ENCODE peak calls at places on chromosomes 16 and 17, in ten cellular contexts. L, E, O, X, K, F, G, A, B and V are unnamed samples.

GRCh38 chr17:67492251-67492740 is 115.2 kb downstream of the PITPNC1 start:
- DNase-seq in O (no peak), G (no peak), A (no peak), F (no peak), X (no peak), L (no peak), K (no peak), B (no peak), E (no peak), V (no peak)

GRCh38 chr16:67104061-67104460 is 5.7 kb upstream of the PHAF1 start:
- DNase-seq in A (no peak), L (no peak), K (no peak), X (no peak), E (peak), O (no peak), F (no peak), B (peak), G (peak), V (peak)

GRCh38 chr16:57993452-57993851 is 7.0 kb downstream of the ZNF319 start:
- DNase-seq in L (no peak), E (no peak), G (no peak), F (no peak), B (no peak), A (no peak), O (no peak), K (peak), X (no peak), V (no peak)

GRCh38 chr16:25063102-25063501 is 47.9 kb upstream of the ARHGAP17 start:
- DNase-seq in L (no peak), E (no peak), O (no peak), K (no peak), A (no peak), F (no peak), B (no peak), G (no peak), X (no peak), V (no peak)

GRCh38 chr17:17107281-17107680 is 65.0 kb downstream of the MPRIP start:
- DNase-seq in A (no peak), L (no peak), X (no peak), E (no peak), B (no peak), O (peak), K (no peak), G (no peak), F (no peak), V (no peak)

GRCh38 chr17:77885678-77886386 is 72.7 kb upstream of the TNRC6C start:
- DNase-seq in O (no peak), K (no peak), X (no peak), L (no peak), B (no peak), G (no peak), E (no peak), A (no peak), F (no peak), V (no peak)

GRCh38 chr17:77425791-77426641 is 285.2 kb downstream of the SEC14L1 start:
- DNase-seq in L (peak), O (no peak), K (no peak), A (no peak), X (peak), B (no peak), G (peak), F (peak), E (peak), V (peak)

GRCh38 chr17:81885869-81886548 is 5.4 kb downstream of the ALYREF start:
- DNase-seq in K (no peak), A (no peak), L (no peak), X (no peak), E (no peak), G (no peak), F (no peak), B (no peak), O (no peak), V (no peak)

GRCh38 chr16:80285089-80285488 is 255.7 kb upstream of the DYNLRB2 start:
- DNase-seq in B (no peak), E (no peak), G (no peak), O (no peak), K (no peak), L (peak), A (no peak), X (no peak), F (peak), V (no peak)

GRCh38 chr16:8251298-8251697 is 339.0 kb downstream of the TMEM114 start:
- DNase-seq in E (no peak), F (no peak), L (no peak), X (no peak), O (no peak), K (no peak), G (no peak), A (no peak), B (no peak), V (no peak)

GRCh38 chr17:81924557-81925532 is 2.7 kb downstream of the MAFG start:
- DNase-seq in A (no peak), K (no peak), X (no peak), F (no peak), E (no peak), L (no peak), G (no peak), O (peak), B (peak), V (no peak)

GRCh38 chr16:17633146-17633966 is 162.6 kb upstream of the XYLT1 start:
- DNase-seq in E (no peak), X (no peak), A (no peak), G (no peak), B (no peak), O (no peak), K (no peak), L (no peak), F (no peak), V (peak)

GRCh38 chr17:4953461-4953961 is 2.6 kb downstream of the ENO3 start:
- DNase-seq in A (no peak), O (peak), B (no peak), L (no peak), E (peak), X (no peak), K (no peak), G (peak), F (no peak), V (peak)

GRCh38 chr16:19110537-19111391 is 3.0 kb upstream of the ITPRIPL2 start:
- DNase-seq in X (no peak), E (no peak), F (no peak), K (no peak), L (no peak), G (no peak), O (no peak), A (no peak), B (no peak), V (no peak)

GRCh38 chr17:76569607-76570279 is 15.9 kb downstream of the ST6GALNAC2 start:
- DNase-seq in F (no peak), E (peak), O (no peak), A (no peak), K (no peak), G (no peak), L (no peak), B (peak), X (peak), V (no peak)

DNA sequence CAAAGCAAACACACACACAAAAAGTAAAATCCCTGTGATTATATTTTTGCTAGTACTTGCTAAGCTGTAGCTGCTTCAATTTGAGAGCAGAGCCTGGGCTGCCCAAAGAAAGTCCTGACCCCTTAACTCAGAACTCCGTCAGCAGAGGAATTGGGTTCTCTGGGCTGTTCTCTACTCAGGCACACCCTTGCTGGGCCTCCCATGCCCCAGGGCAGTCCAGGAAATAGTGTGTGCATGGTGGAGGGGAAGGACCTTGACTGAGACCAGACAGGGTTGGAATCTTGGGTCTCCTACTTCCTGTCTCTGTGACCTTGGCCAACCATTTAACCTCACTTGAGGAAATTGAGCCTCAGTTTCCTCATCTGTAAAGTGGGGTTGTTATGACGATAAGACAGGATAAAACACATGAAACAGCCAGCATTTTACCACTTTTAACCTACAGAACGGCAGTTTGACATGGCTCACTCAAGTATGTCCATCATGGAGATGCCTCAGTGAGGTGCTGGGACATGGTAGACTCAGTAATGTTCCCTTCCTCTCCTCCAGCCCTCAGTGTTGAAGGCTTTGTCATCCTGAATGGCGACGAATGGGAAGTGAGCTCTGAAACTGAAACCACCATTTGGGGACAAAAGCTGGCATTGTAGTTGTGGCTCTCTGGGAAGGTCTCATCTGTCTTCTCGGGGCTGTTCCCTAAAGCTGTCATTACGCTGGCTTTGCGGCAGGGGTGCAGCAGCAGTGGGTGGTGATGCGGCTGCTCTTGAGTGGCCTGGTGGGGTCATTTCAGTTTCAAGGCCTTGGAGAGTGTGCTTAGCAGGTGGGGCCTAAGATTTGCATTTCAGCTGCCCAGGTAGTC is 74.9 kb downstream of the CMIP start:
- DNase-seq in K (no peak), O (no peak), B (no peak), X (no peak), E (no peak), A (no peak), G (no peak), L (no peak), F (no peak), V (no peak)
- TF ChIP-seq CTCF in K (no peak), O (no peak), B (no peak), X (no peak), E (no peak), A (no peak), G (no peak), L (no peak), F (no peak), V (no peak)

GRCh38 chr17:57783338-57783742 is 38.2 kb upstream of the CCDC182 start:
- DNase-seq in F (no peak), L (no peak), G (peak), X (peak), B (peak), K (peak), O (peak), E (peak), A (no peak), V (no peak)

GRCh38 chr17:57782051-57782490 is 37.0 kb upstream of the CCDC182 start:
- DNase-seq in X (no peak), E (no peak), L (no peak), F (no peak), G (no peak), A (no peak), B (peak), K (no peak), O (no peak), V (no peak)

GRCh38 chr17:57784226-57784895 is 39.3 kb upstream of the CCDC182 start:
- DNase-seq in O (no peak), G (no peak), L (no peak), F (no peak), E (no peak), K (no peak), X (no peak), A (no peak), B (no peak), V (no peak)

GRCh38 chr17:57782642-57783337 is 37.7 kb upstream of the CCDC182 start:
- DNase-seq in B (no peak), F (no peak), O (no peak), G (no peak), A (no peak), L (no peak), X (no peak), K (no peak), E (no peak), V (no peak)

DNA sequence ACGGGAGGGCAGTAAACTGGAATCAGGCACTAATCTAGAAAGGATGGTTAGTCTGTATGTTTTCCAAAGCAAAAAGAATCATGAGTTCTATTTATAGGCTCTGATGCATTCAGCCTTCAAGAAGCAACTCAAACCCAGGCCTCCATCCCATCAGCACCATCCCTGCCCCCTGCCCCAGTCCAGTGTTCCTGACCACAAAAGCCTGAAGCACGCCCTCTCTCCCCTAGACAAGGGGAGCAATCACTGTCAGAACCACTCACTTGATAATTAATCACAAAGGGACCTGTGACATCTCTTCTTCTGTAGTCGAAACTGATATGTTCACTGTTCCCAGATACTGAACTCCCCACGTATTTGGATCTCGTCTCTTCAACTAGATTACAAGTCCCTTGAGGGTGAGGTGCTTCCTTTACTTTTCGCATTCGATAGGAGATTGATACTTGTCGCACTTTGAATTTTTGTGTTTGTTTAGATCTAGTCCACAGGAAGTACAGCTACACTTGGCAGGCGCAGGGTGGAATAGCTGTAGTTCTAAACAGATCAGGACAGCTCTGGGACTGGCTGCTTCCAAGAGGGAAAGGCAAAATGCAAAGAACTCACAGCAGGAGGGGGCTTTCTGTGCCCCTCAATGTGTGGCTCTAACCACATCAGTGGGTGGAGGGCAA is 36.4 kb upstream of the CCDC182 start:
- DNase-seq in G (peak), L (no peak), O (no peak), F (no peak), A (no peak), B (no peak), X (no peak), K (no peak), E (no peak), V (no peak)
- H3K4me3 ChIP-seq in G (no peak), L (no peak), O (no peak), F (no peak), A (no peak), B (no peak), X (no peak), K (no peak), E (no peak), V (no peak)

GRCh38 chr17:80189611-80190010 is 19.8 kb downstream of the CARD14 start:
- DNase-seq in L (no peak), B (no peak), O (no peak), X (no peak), E (no peak), F (no peak), G (no peak), K (no peak), A (no peak), V (no peak)

GRCh38 chr17:80192268-80192667 is 22.4 kb downstream of the CARD14 start:
- DNase-seq in O (no peak), F (no peak), B (no peak), K (no peak), G (no peak), A (no peak), X (no peak), L (no peak), E (peak), V (no peak)

GRCh38 chr17:80190716-80191115 is 20.9 kb downstream of the CARD14 start:
- DNase-seq in L (no peak), X (no peak), K (no peak), G (no peak), O (no peak), F (no peak), E (no peak), A (no peak), B (no peak), V (no peak)

GRCh38 chr17:80191720-80192265 is 22.0 kb downstream of the CARD14 start:
- DNase-seq in E (peak), B (no peak), K (no peak), O (no peak), G (no peak), L (no peak), A (no peak), F (no peak), X (no peak), V (no peak)

DNA sequence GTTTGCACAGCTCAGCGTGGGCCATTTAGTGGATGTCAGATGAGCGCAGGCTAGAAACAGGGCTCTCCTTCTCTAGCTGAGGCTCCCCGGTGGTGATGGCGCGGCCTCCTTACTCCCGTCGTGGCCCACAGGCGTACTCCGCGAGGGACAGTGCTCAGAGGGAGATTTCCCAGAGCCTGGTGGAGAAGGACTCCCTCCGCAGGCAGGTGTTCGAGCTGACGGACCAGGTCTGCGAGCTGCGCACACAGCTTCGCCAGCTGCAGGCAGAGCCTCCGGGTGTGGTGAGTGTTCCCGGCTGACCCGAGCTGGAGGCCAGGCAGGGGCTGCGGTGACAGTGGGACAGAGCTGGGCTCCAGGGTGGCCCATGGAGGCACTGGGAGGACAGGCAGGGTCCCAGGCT is 21.4 kb downstream of the CARD14 start:
- DNase-seq in L (no peak), B (peak), G (no peak), F (no peak), A (no peak), E (no peak), K (no peak), X (no peak), O (no peak), V (no peak)
- TF ChIP-seq CTCF in L (no peak), B (peak), G (no peak), F (no peak), A (no peak), E (no peak), K (no peak), X (no peak), O (no peak), V (no peak)

GRCh38 chr16:20676867-20677266 is 20.6 kb downstream of the ACSM1 start:
- DNase-seq in K (no peak), F (no peak), O (no peak), A (no peak), L (no peak), E (no peak), X (no peak), B (no peak), G (no peak), V (no peak)

GRCh38 chr16:20675488-20676267 is 21.8 kb downstream of the ACSM1 start:
- DNase-seq in K (peak), O (peak), X (peak), B (peak), E (peak), F (no peak), A (no peak), L (no peak), G (peak), V (no peak)

GRCh38 chr16:20674684-20675487 is 22.6 kb downstream of the ACSM1 start:
- DNase-seq in L (no peak), A (no peak), E (peak), K (no peak), F (no peak), G (no peak), B (peak), X (no peak), O (no peak), V (no peak)

GRCh38 chr16:20678242-20678641 is 19.2 kb downstream of the ACSM1 start:
- DNase-seq in B (no peak), F (no peak), O (no peak), A (no peak), K (no peak), G (no peak), E (no peak), L (no peak), X (no peak), V (no peak)

DNA sequence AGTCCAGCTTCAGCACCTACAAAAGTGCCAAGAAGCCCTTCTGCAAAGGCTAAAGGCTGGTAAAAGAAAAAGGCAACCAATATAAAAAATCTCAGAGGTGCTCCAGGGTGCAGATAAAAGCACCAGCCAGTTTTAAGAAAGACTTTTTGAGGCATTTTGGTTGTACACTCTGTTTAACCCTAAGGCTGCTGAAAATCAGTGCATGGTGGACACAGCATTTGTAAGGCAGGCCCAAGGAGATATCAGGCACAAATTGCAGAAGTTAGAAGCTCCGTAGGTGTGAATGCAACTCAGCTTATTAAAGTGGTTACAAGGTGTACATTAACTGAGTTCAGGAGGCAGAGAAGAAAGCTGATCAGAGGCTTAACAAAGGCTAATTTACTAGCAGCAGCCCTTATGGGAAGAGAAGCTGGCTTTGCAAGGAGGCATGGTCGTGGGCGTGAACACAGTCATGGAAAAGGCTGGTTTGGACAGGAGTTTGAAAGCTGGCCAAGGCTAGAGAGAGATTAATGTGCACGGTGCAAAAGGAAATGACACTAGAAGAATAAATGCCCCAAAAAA is 21.1 kb downstream of the ACSM1 start:
- DNase-seq in L (no peak), O (no peak), F (no peak), G (no peak), E (peak), K (no peak), B (no peak), A (no peak), X (no peak), V (no peak)
- H3K4me3 ChIP-seq in L (no peak), O (peak), F (no peak), G (no peak), E (no peak), K (peak), B (peak), A (no peak), X (peak), V (no peak)

GRCh38 chr17:39674179-39674578 is 5.9 kb downstream of the PNMT start:
- DNase-seq in L (no peak), K (no peak), G (no peak), B (no peak), F (no peak), X (no peak), A (no peak), E (no peak), O (no peak), V (no peak)

GRCh38 chr17:39671651-39672521 is 3.6 kb downstream of the PNMT start:
- DNase-seq in L (no peak), F (no peak), O (peak), X (no peak), A (no peak), G (peak), B (peak), E (peak), K (no peak), V (peak)

GRCh38 chr17:39670746-39671145 is 2.5 kb downstream of the PNMT start:
- DNase-seq in O (no peak), B (no peak), F (no peak), L (no peak), K (no peak), E (no peak), G (no peak), X (no peak), A (no peak), V (no peak)

GRCh38 chr17:39673335-39674081 is 5.3 kb downstream of the PNMT start:
- DNase-seq in X (no peak), F (no peak), L (no peak), B (no peak), E (no peak), A (no peak), K (no peak), G (no peak), O (no peak), V (no peak)

DNA sequence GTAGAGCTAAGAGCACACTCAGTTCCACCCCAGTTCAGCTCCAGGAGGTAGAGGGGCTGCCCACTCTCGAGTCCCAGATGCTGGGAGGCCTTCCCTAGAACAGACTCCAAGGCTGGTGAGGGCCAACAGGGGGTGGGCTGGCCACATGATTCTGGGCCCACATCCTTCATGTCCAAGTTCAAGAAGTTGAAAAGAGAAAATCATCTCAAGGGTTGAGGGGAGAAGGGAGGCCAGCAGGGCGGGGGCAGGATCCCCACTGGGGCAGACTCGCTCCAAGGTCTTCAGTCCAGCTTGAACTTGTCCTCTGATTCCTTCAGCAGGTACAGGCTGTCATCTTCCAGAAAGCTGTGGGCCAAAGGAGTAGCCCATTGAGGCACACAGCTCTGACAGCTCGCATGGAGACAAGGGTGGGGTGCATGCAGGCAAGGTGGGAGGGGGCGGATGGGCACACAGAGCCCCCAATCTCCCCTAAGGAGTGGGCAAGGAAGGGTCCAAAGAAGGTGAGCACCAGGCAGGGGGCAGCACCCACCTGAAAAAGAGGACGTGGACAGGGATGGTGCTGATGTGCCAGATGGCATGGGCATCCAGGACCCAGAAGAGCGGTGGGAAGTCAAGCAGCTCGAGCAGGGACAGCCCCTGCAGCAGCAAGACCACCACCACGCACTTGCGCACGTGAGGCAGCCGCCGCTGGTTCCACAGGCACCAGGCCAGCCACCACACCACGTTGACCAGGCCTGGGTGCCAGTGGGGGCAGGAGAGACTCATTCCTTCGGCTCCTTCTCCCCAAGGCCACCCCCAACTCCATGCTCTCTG is 4.5 kb downstream of the PNMT start:
- DNase-seq in G (no peak), L (no peak), X (no peak), F (no peak), A (no peak), E (no peak), B (no peak), K (no peak), O (no peak), V (no peak)
- TF ChIP-seq CTCF in G (no peak), L (no peak), X (no peak), F (no peak), A (no peak), E (no peak), B (peak), K (no peak), O (no peak), V (no peak)